ENCODE peak calls at places on chromosomes 1 and 21, in four cellular contexts. One of them, this sample, is unnamed.

GRCh38 chr1:162530318-162530984 is 31.1 kb upstream of the UAP1 start:
- DNase-seq in Right ventricle myocardium superior: no peak
- DNase-seq in right atrium auricular region: no peak
- DNase-seq in lower lobe of right lung: no peak
- DNase-seq in this sample: no peak

GRCh38 chr1:93414749-93415148 is 33.2 kb upstream of the FNBP1L start:
- DNase-seq in Right ventricle myocardium superior: no peak
- DNase-seq in right atrium auricular region: no peak
- DNase-seq in lower lobe of right lung: no peak
- DNase-seq in this sample: no peak

GRCh38 chr1:99180915-99181314 is 83.4 kb upstream of the PLPPR4 start:
- DNase-seq in Right ventricle myocardium superior: no peak
- DNase-seq in right atrium auricular region: no peak
- DNase-seq in lower lobe of right lung: no peak
- DNase-seq in this sample: no peak

GRCh38 chr1:230568008-230568407 is 74.3 kb upstream of the COG2 start:
- DNase-seq in Right ventricle myocardium superior: no peak
- DNase-seq in right atrium auricular region: no peak
- DNase-seq in lower lobe of right lung: no peak
- DNase-seq in this sample: no peak

GRCh38 chr21:41048141-41048540 is 119.8 kb upstream of the BACE2 start:
- DNase-seq in Right ventricle myocardium superior: no peak
- DNase-seq in right atrium auricular region: no peak
- DNase-seq in lower lobe of right lung: no peak
- DNase-seq in this sample: no peak

GRCh38 chr21:15192243-15192642 is 127.4 kb upstream of the NRIP1 start:
- DNase-seq in Right ventricle myocardium superior: no peak
- DNase-seq in right atrium auricular region: no peak
- DNase-seq in lower lobe of right lung: no peak
- DNase-seq in this sample: no peak

GRCh38 chr1:228768345-228768717 is 33.1 kb downstream of the RHOU start:
- DNase-seq in Right ventricle myocardium superior: no peak
- DNase-seq in right atrium auricular region: no peak
- DNase-seq in lower lobe of right lung: no peak
- DNase-seq in this sample: no peak

GRCh38 chr21:44402323-44403105 is 49.1 kb downstream of the TRPM2 start:
- DNase-seq in Right ventricle myocardium superior: no peak
- DNase-seq in right atrium auricular region: peak
- DNase-seq in lower lobe of right lung: no peak
- DNase-seq in this sample: no peak

GRCh38 chr1:60423181-60423780 is 349.7 kb upstream of the C1orf87 start:
- DNase-seq in Right ventricle myocardium superior: no peak
- DNase-seq in right atrium auricular region: no peak
- DNase-seq in lower lobe of right lung: no peak
- DNase-seq in this sample: no peak

GRCh38 chr1:56940039-56940438 is 25.8 kb downstream of the C8B start:
- DNase-seq in Right ventricle myocardium superior: no peak
- DNase-seq in right atrium auricular region: no peak
- DNase-seq in lower lobe of right lung: no peak
- DNase-seq in this sample: no peak

GRCh38 chr1:234585333-234586055 is 24.5 kb downstream of the IRF2BP2 start:
- DNase-seq in Right ventricle myocardium superior: no peak
- DNase-seq in right atrium auricular region: peak
- DNase-seq in lower lobe of right lung: no peak
- DNase-seq in this sample: no peak

GRCh38 chr1:35544976-35545375 is 12.2 kb downstream of the KIAA0319L start:
- DNase-seq in Right ventricle myocardium superior: no peak
- DNase-seq in right atrium auricular region: no peak
- DNase-seq in lower lobe of right lung: no peak
- DNase-seq in this sample: peak

GRCh38 chr1:147515046-147515869 is 26.0 kb upstream of the BCL9 start:
- DNase-seq in Right ventricle myocardium superior: no peak
- DNase-seq in right atrium auricular region: no peak
- DNase-seq in lower lobe of right lung: no peak
- DNase-seq in this sample: peak

GRCh38 chr1:224784606-224785328 is 144.7 kb upstream of the DNAH14 start:
- DNase-seq in Right ventricle myocardium superior: no peak
- DNase-seq in right atrium auricular region: no peak
- DNase-seq in lower lobe of right lung: no peak
- DNase-seq in this sample: no peak

GRCh38 chr1:183918589-183918988 is 113.7 kb downstream of the RGL1 start:
- DNase-seq in Right ventricle myocardium superior: no peak
- DNase-seq in right atrium auricular region: no peak
- DNase-seq in lower lobe of right lung: no peak
- DNase-seq in this sample: no peak

GRCh38 chr1:111733183-111733995 is 5.8 kb downstream of the INKA2 start:
- DNase-seq in Right ventricle myocardium superior: peak
- DNase-seq in right atrium auricular region: peak
- DNase-seq in lower lobe of right lung: peak
- DNase-seq in this sample: no peak

GRCh38 chr21:31218830-31219608 is 125.0 kb downstream of the TIAM1 start:
- DNase-seq in Right ventricle myocardium superior: peak
- DNase-seq in right atrium auricular region: peak
- DNase-seq in lower lobe of right lung: peak
- DNase-seq in this sample: no peak

GRCh38 chr1:87134625-87135024 is 194.1 kb upstream of the LMO4 start:
- DNase-seq in Right ventricle myocardium superior: peak
- DNase-seq in right atrium auricular region: peak
- DNase-seq in lower lobe of right lung: no peak
- DNase-seq in this sample: no peak

GRCh38 chr1:210222288-210223006 is 10.1 kb upstream of the SERTAD4 start:
- DNase-seq in Right ventricle myocardium superior: no peak
- DNase-seq in right atrium auricular region: no peak
- DNase-seq in lower lobe of right lung: peak
- DNase-seq in this sample: no peak

GRCh38 chr1:201501144-201501543 is 5.8 kb downstream of the CSRP1 start:
- DNase-seq in Right ventricle myocardium superior: no peak
- DNase-seq in right atrium auricular region: no peak
- DNase-seq in lower lobe of right lung: no peak
- DNase-seq in this sample: no peak

GRCh38 chr1:66253330-66253921 is 280.5 kb upstream of the SGIP1 start:
- DNase-seq in Right ventricle myocardium superior: no peak
- DNase-seq in right atrium auricular region: no peak
- DNase-seq in lower lobe of right lung: no peak
- DNase-seq in this sample: no peak

GRCh38 chr1:82867781-82868180 is 1067.0 kb downstream of the ADGRL2 start:
- DNase-seq in Right ventricle myocardium superior: no peak
- DNase-seq in right atrium auricular region: no peak
- DNase-seq in lower lobe of right lung: no peak
- DNase-seq in this sample: no peak

GRCh38 chr1:74502432-74502831 is 10.0 kb downstream of the LRRC53 start:
- DNase-seq in Right ventricle myocardium superior: no peak
- DNase-seq in right atrium auricular region: no peak
- DNase-seq in lower lobe of right lung: no peak
- DNase-seq in this sample: no peak

This sample was measured in CD4-positive, CD25-positive, alpha-beta regulatory T cell.